ENCODE peak calls at places on chromosomes 4 and X, in five cellular contexts. One of them, this sample, is unnamed.

GRCh38 chr4:2255501-2256155 is 6.3 kb downstream of the MXD4 start:
- DNase-seq in ACHN: no peak
- DNase-seq in NCI-H345: no peak
- DNase-seq in activated CD4-positive, alpha-beta T cell treated with anti-CD3 and anti-CD28 coated beads, Interleukin-2, amount 10 ng/mL, durations not matched to agents 7 days and 5 days: peak; percentile 5
- DNase-seq in C1 segment of cervical spinal cord: no peak
- DNase-seq in this sample: peak; percentile 87

GRCh38 chrX:41600266-41600665 is 88.5 kb upstream of the GPR34 start:
- DNase-seq in C1 segment of cervical spinal cord: no peak
- DNase-seq in activated CD4-positive, alpha-beta T cell treated with anti-CD3 and anti-CD28 coated beads, Interleukin-2, amount 10 ng/mL, durations not matched to agents 7 days and 5 days: no peak
- DNase-seq in ACHN: peak; percentile 59
- DNase-seq in NCI-H345: no peak
- DNase-seq in this sample: no peak

GRCh38 chr4:13980317-13980716 is 352.8 kb upstream of the BOD1L1 start:
- DNase-seq in NCI-H345: no peak
- DNase-seq in activated CD4-positive, alpha-beta T cell treated with anti-CD3 and anti-CD28 coated beads, Interleukin-2, amount 10 ng/mL, durations not matched to agents 7 days and 5 days: no peak
- DNase-seq in ACHN: peak; percentile 80
- DNase-seq in C1 segment of cervical spinal cord: no peak
- DNase-seq in this sample: no peak

GRCh38 chr4:64271601-64272081 is 137.6 kb downstream of the TECRL start:
- DNase-seq in C1 segment of cervical spinal cord: no peak
- DNase-seq in NCI-H345: no peak
- DNase-seq in activated CD4-positive, alpha-beta T cell treated with anti-CD3 and anti-CD28 coated beads, Interleukin-2, amount 10 ng/mL, durations not matched to agents 7 days and 5 days: no peak
- DNase-seq in ACHN: peak; percentile 78
- DNase-seq in this sample: no peak

GRCh38 chrX:108022491-108023089 is 22.3 kb upstream of the VSIG1 start:
- DNase-seq in ACHN: no peak
- DNase-seq in activated CD4-positive, alpha-beta T cell treated with anti-CD3 and anti-CD28 coated beads, Interleukin-2, amount 10 ng/mL, durations not matched to agents 7 days and 5 days: no peak
- DNase-seq in C1 segment of cervical spinal cord: no peak
- DNase-seq in NCI-H345: no peak
- DNase-seq in this sample: no peak

GRCh38 chr4:42331040-42331439 is 66.2 kb upstream of the SHISA3 start:
- DNase-seq in C1 segment of cervical spinal cord: no peak
- DNase-seq in activated CD4-positive, alpha-beta T cell treated with anti-CD3 and anti-CD28 coated beads, Interleukin-2, amount 10 ng/mL, durations not matched to agents 7 days and 5 days: no peak
- DNase-seq in ACHN: no peak
- DNase-seq in NCI-H345: no peak
- DNase-seq in this sample: no peak

GRCh38 chr4:8157496-8157895 is 1.1 kb downstream of the ABLIM2 start:
- DNase-seq in ACHN: no peak
- DNase-seq in NCI-H345: peak; percentile 15
- DNase-seq in activated CD4-positive, alpha-beta T cell treated with anti-CD3 and anti-CD28 coated beads, Interleukin-2, amount 10 ng/mL, durations not matched to agents 7 days and 5 days: no peak
- DNase-seq in C1 segment of cervical spinal cord: no peak
- DNase-seq in this sample: peak; percentile 93

GRCh38 chrX:27555514-27555913 is 34.6 kb upstream of the DCAF8L2 start:
- DNase-seq in NCI-H345: peak; percentile 18
- DNase-seq in C1 segment of cervical spinal cord: no peak
- DNase-seq in ACHN: peak; percentile 5
- DNase-seq in activated CD4-positive, alpha-beta T cell treated with anti-CD3 and anti-CD28 coated beads, Interleukin-2, amount 10 ng/mL, durations not matched to agents 7 days and 5 days: no peak
- DNase-seq in this sample: no peak

GRCh38 chr4:47486306-47486705 is 1.2 kb downstream of the ATP10D start:
- DNase-seq in C1 segment of cervical spinal cord: no peak
- DNase-seq in activated CD4-positive, alpha-beta T cell treated with anti-CD3 and anti-CD28 coated beads, Interleukin-2, amount 10 ng/mL, durations not matched to agents 7 days and 5 days: no peak
- DNase-seq in ACHN: peak; percentile 3
- DNase-seq in NCI-H345: no peak
- DNase-seq in this sample: no peak

GRCh38 chr4:120629546-120629945 is 293.0 kb downstream of the PRDM5 start:
- DNase-seq in NCI-H345: no peak
- DNase-seq in activated CD4-positive, alpha-beta T cell treated with anti-CD3 and anti-CD28 coated beads, Interleukin-2, amount 10 ng/mL, durations not matched to agents 7 days and 5 days: no peak
- DNase-seq in ACHN: no peak
- DNase-seq in C1 segment of cervical spinal cord: no peak
- DNase-seq in this sample: no peak

GRCh38 chrX:12372111-12372510 is 233.8 kb downstream of the FRMPD4 start:
- DNase-seq in C1 segment of cervical spinal cord: no peak
- DNase-seq in ACHN: no peak
- DNase-seq in NCI-H345: no peak
- DNase-seq in activated CD4-positive, alpha-beta T cell treated with anti-CD3 and anti-CD28 coated beads, Interleukin-2, amount 10 ng/mL, durations not matched to agents 7 days and 5 days: no peak
- DNase-seq in this sample: no peak

GRCh38 chr4:83771113-83771705 is 235.3 kb downstream of the GPAT3 start:
- DNase-seq in NCI-H345: peak; percentile 1
- DNase-seq in activated CD4-positive, alpha-beta T cell treated with anti-CD3 and anti-CD28 coated beads, Interleukin-2, amount 10 ng/mL, durations not matched to agents 7 days and 5 days: no peak
- DNase-seq in C1 segment of cervical spinal cord: no peak
- DNase-seq in ACHN: peak; percentile 66
- DNase-seq in this sample: no peak

GRCh38 chr4:151730003-151730559 is 30.7 kb downstream of the GATB start:
- DNase-seq in ACHN: no peak
- DNase-seq in activated CD4-positive, alpha-beta T cell treated with anti-CD3 and anti-CD28 coated beads, Interleukin-2, amount 10 ng/mL, durations not matched to agents 7 days and 5 days: no peak
- DNase-seq in NCI-H345: no peak
- DNase-seq in C1 segment of cervical spinal cord: no peak
- DNase-seq in this sample: no peak

GRCh38 chr4:98963538-98964433 is 31.7 kb upstream of the METAP1 start:
- DNase-seq in NCI-H345: no peak
- DNase-seq in ACHN: no peak
- DNase-seq in activated CD4-positive, alpha-beta T cell treated with anti-CD3 and anti-CD28 coated beads, Interleukin-2, amount 10 ng/mL, durations not matched to agents 7 days and 5 days: no peak
- DNase-seq in C1 segment of cervical spinal cord: no peak
- DNase-seq in this sample: no peak

GRCh38 chr4:169593050-169593449 is 19.3 kb downstream of the NEK1 start:
- DNase-seq in ACHN: no peak
- DNase-seq in activated CD4-positive, alpha-beta T cell treated with anti-CD3 and anti-CD28 coated beads, Interleukin-2, amount 10 ng/mL, durations not matched to agents 7 days and 5 days: no peak
- DNase-seq in C1 segment of cervical spinal cord: no peak
- DNase-seq in NCI-H345: no peak
- DNase-seq in this sample: no peak

GRCh38 chrX:67546496-67547423 is 2.9 kb downstream of the AR start:
- DNase-seq in NCI-H345: no peak
- DNase-seq in C1 segment of cervical spinal cord: no peak
- DNase-seq in activated CD4-positive, alpha-beta T cell treated with anti-CD3 and anti-CD28 coated beads, Interleukin-2, amount 10 ng/mL, durations not matched to agents 7 days and 5 days: no peak
- DNase-seq in ACHN: no peak
- DNase-seq in this sample: peak; percentile 58

GRCh38 chr4:176229645-176230044 is 34.3 kb upstream of the SPATA4 start:
- DNase-seq in ACHN: no peak
- DNase-seq in C1 segment of cervical spinal cord: no peak
- DNase-seq in NCI-H345: no peak
- DNase-seq in activated CD4-positive, alpha-beta T cell treated with anti-CD3 and anti-CD28 coated beads, Interleukin-2, amount 10 ng/mL, durations not matched to agents 7 days and 5 days: no peak
- DNase-seq in this sample: no peak

GRCh38 chr4:128455076-128455345 is 167.4 kb upstream of the PGRMC2 start:
- DNase-seq in activated CD4-positive, alpha-beta T cell treated with anti-CD3 and anti-CD28 coated beads, Interleukin-2, amount 10 ng/mL, durations not matched to agents 7 days and 5 days: no peak
- DNase-seq in NCI-H345: peak; percentile 16
- DNase-seq in ACHN: no peak
- DNase-seq in C1 segment of cervical spinal cord: no peak
- DNase-seq in this sample: no peak

GRCh38 chrX:83916525-83916924 is 55.6 kb downstream of the CYLC1 start:
- DNase-seq in C1 segment of cervical spinal cord: no peak
- DNase-seq in ACHN: peak; percentile 11
- DNase-seq in activated CD4-positive, alpha-beta T cell treated with anti-CD3 and anti-CD28 coated beads, Interleukin-2, amount 10 ng/mL, durations not matched to agents 7 days and 5 days: no peak
- DNase-seq in NCI-H345: no peak
- DNase-seq in this sample: no peak

GRCh38 chrX:47662144-47662657 is 3.2 kb upstream of the UXT start:
- DNase-seq in C1 segment of cervical spinal cord: no peak
- DNase-seq in ACHN: peak; percentile 55
- DNase-seq in activated CD4-positive, alpha-beta T cell treated with anti-CD3 and anti-CD28 coated beads, Interleukin-2, amount 10 ng/mL, durations not matched to agents 7 days and 5 days: no peak
- DNase-seq in NCI-H345: no peak
- DNase-seq in this sample: no peak

GRCh38 chr4:110902500-110902899 is 279.6 kb upstream of the PITX2 start:
- DNase-seq in NCI-H345: no peak
- DNase-seq in ACHN: no peak
- DNase-seq in activated CD4-positive, alpha-beta T cell treated with anti-CD3 and anti-CD28 coated beads, Interleukin-2, amount 10 ng/mL, durations not matched to agents 7 days and 5 days: no peak
- DNase-seq in C1 segment of cervical spinal cord: no peak
- DNase-seq in this sample: no peak

GRCh38 chr4:8344387-8344786 is 74.8 kb downstream of the HTRA3 start:
- DNase-seq in ACHN: no peak
- DNase-seq in activated CD4-positive, alpha-beta T cell treated with anti-CD3 and anti-CD28 coated beads, Interleukin-2, amount 10 ng/mL, durations not matched to agents 7 days and 5 days: no peak
- DNase-seq in C1 segment of cervical spinal cord: no peak
- DNase-seq in NCI-H345: no peak
- DNase-seq in this sample: peak; percentile 51

GRCh38 chr4:119035941-119036737 is 99.5 kb upstream of the MYOZ2 start:
- DNase-seq in NCI-H345: no peak
- DNase-seq in C1 segment of cervical spinal cord: no peak
- DNase-seq in ACHN: peak; percentile 8
- DNase-seq in activated CD4-positive, alpha-beta T cell treated with anti-CD3 and anti-CD28 coated beads, Interleukin-2, amount 10 ng/mL, durations not matched to agents 7 days and 5 days: no peak
- DNase-seq in this sample: peak; percentile 78

GRCh38 chrX:13898084-13898483 is 81.2 kb upstream of the GPM6B start:
- DNase-seq in C1 segment of cervical spinal cord: no peak
- DNase-seq in activated CD4-positive, alpha-beta T cell treated with anti-CD3 and anti-CD28 coated beads, Interleukin-2, amount 10 ng/mL, durations not matched to agents 7 days and 5 days: peak; percentile 12
- DNase-seq in ACHN: peak; percentile 4
- DNase-seq in NCI-H345: peak; percentile 0
- DNase-seq in this sample: no peak

GRCh38 chr4:128835498-128836222 is 26.2 kb downstream of the JADE1 start:
- DNase-seq in C1 segment of cervical spinal cord: no peak
- DNase-seq in ACHN: no peak
- DNase-seq in NCI-H345: no peak
- DNase-seq in activated CD4-positive, alpha-beta T cell treated with anti-CD3 and anti-CD28 coated beads, Interleukin-2, amount 10 ng/mL, durations not matched to agents 7 days and 5 days: no peak
- DNase-seq in this sample: peak; percentile 87

GRCh38 chrX:71099736-71100135 is 4.1 kb downstream of the FOXO4 start:
- DNase-seq in activated CD4-positive, alpha-beta T cell treated with anti-CD3 and anti-CD28 coated beads, Interleukin-2, amount 10 ng/mL, durations not matched to agents 7 days and 5 days: no peak
- DNase-seq in C1 segment of cervical spinal cord: no peak
- DNase-seq in NCI-H345: no peak
- DNase-seq in ACHN: no peak
- DNase-seq in this sample: no peak

GRCh38 chr4:64144994-64145393 is 264.3 kb downstream of the TECRL start:
- DNase-seq in C1 segment of cervical spinal cord: no peak
- DNase-seq in NCI-H345: peak; percentile 35
- DNase-seq in ACHN: no peak
- DNase-seq in activated CD4-positive, alpha-beta T cell treated with anti-CD3 and anti-CD28 coated beads, Interleukin-2, amount 10 ng/mL, durations not matched to agents 7 days and 5 days: no peak
- DNase-seq in this sample: no peak